ENCODE peak calls at places on chromosome 18, in nine cellular contexts. One of them, this sample, is unnamed.

GRCh38 chr18:76615065-76615733 is 120.2 kb upstream of the ZNF516 start:
- DNase-seq in GM04503: no peak
- DNase-seq in KG1: no peak
- DNase-seq in CD4-positive, alpha-beta T cell: no peak
- DNase-seq in GM04504: no peak
- DNase-seq in Jurkat, Clone E6-1: no peak
- DNase-seq in CD8-positive, alpha-beta memory T cell: no peak
- DNase-seq in C1 segment of cervical spinal cord: no peak
- DNase-seq in glutamatergic neuron: no peak
- DNase-seq in this sample: no peak

GRCh38 chr18:52060612-52061259 is 279.3 kb upstream of the DCC start:
- DNase-seq in GM04503: no peak
- DNase-seq in KG1: no peak
- DNase-seq in CD4-positive, alpha-beta T cell: no peak
- DNase-seq in GM04504: no peak
- DNase-seq in Jurkat, Clone E6-1: no peak
- DNase-seq in CD8-positive, alpha-beta memory T cell: no peak
- DNase-seq in C1 segment of cervical spinal cord: no peak
- DNase-seq in glutamatergic neuron: peak; percentile 78
- DNase-seq in this sample: no peak

GRCh38 chr18:62555135-62555534 is 32.3 kb downstream of the ZCCHC2 start:
- DNase-seq in GM04503: no peak
- DNase-seq in KG1: no peak
- DNase-seq in CD4-positive, alpha-beta T cell: no peak
- DNase-seq in GM04504: no peak
- DNase-seq in Jurkat, Clone E6-1: no peak
- DNase-seq in CD8-positive, alpha-beta memory T cell: no peak
- DNase-seq in C1 segment of cervical spinal cord: no peak
- DNase-seq in glutamatergic neuron: no peak
- DNase-seq in this sample: no peak

GRCh38 chr18:31942301-31942998 is 478 bp downstream of the TRAPPC8 start:
- DNase-seq in GM04503: peak; percentile 24
- DNase-seq in KG1: peak; percentile 78
- DNase-seq in CD4-positive, alpha-beta T cell: no peak
- DNase-seq in GM04504: peak; percentile 19
- DNase-seq in Jurkat, Clone E6-1: no peak
- DNase-seq in CD8-positive, alpha-beta memory T cell: no peak
- DNase-seq in C1 segment of cervical spinal cord: peak; percentile 73
- DNase-seq in glutamatergic neuron: peak; percentile 48
- DNase-seq in this sample: no peak

GRCh38 chr18:55790296-55790695 is 202.3 kb upstream of the TCF4 start:
- DNase-seq in GM04503: peak; percentile 73
- DNase-seq in KG1: no peak
- DNase-seq in CD4-positive, alpha-beta T cell: no peak
- DNase-seq in GM04504: peak; percentile 59
- DNase-seq in Jurkat, Clone E6-1: no peak
- DNase-seq in CD8-positive, alpha-beta memory T cell: no peak
- DNase-seq in C1 segment of cervical spinal cord: no peak
- DNase-seq in glutamatergic neuron: no peak
- DNase-seq in this sample: no peak

GRCh38 chr18:6058941-6059340 is 163.6 kb upstream of the TMEM200C start:
- DNase-seq in GM04503: no peak
- DNase-seq in KG1: no peak
- DNase-seq in CD4-positive, alpha-beta T cell: no peak
- DNase-seq in GM04504: no peak
- DNase-seq in Jurkat, Clone E6-1: no peak
- DNase-seq in CD8-positive, alpha-beta memory T cell: no peak
- DNase-seq in C1 segment of cervical spinal cord: no peak
- DNase-seq in glutamatergic neuron: peak; percentile 40
- DNase-seq in this sample: peak; percentile 23

GRCh38 chr18:75531212-75531850 is 103.8 kb upstream of the SMIM21 start:
- DNase-seq in GM04503: no peak
- DNase-seq in KG1: no peak
- DNase-seq in CD4-positive, alpha-beta T cell: no peak
- DNase-seq in GM04504: no peak
- DNase-seq in Jurkat, Clone E6-1: no peak
- DNase-seq in CD8-positive, alpha-beta memory T cell: no peak
- DNase-seq in C1 segment of cervical spinal cord: no peak
- DNase-seq in glutamatergic neuron: peak; percentile 42
- DNase-seq in this sample: no peak

GRCh38 chr18:26405190-26405781 is 143.1 kb downstream of the KCTD1 start:
- DNase-seq in GM04503: no peak
- DNase-seq in KG1: no peak
- DNase-seq in CD4-positive, alpha-beta T cell: no peak
- DNase-seq in GM04504: no peak
- DNase-seq in Jurkat, Clone E6-1: no peak
- DNase-seq in CD8-positive, alpha-beta memory T cell: no peak
- DNase-seq in C1 segment of cervical spinal cord: peak; percentile 32
- DNase-seq in glutamatergic neuron: no peak
- DNase-seq in this sample: peak; percentile 50

GRCh38 chr18:37501136-37501535 is 64.5 kb downstream of the CELF4 start:
- DNase-seq in GM04503: no peak
- DNase-seq in KG1: no peak
- DNase-seq in CD4-positive, alpha-beta T cell: no peak
- DNase-seq in GM04504: no peak
- DNase-seq in Jurkat, Clone E6-1: no peak
- DNase-seq in CD8-positive, alpha-beta memory T cell: no peak
- DNase-seq in C1 segment of cervical spinal cord: no peak
- DNase-seq in glutamatergic neuron: no peak
- DNase-seq in this sample: no peak

GRCh38 chr18:44680271-44681038 is at the start of gene SETBP1:
- DNase-seq in GM04503: no peak
- DNase-seq in KG1: peak; percentile 35
- DNase-seq in CD4-positive, alpha-beta T cell: no peak
- DNase-seq in GM04504: no peak
- DNase-seq in Jurkat, Clone E6-1: no peak
- DNase-seq in CD8-positive, alpha-beta memory T cell: peak; percentile 7
- DNase-seq in C1 segment of cervical spinal cord: peak; percentile 69
- DNase-seq in glutamatergic neuron: peak; percentile 83
- DNase-seq in this sample: peak; percentile 65

GRCh38 chr18:7094432-7094831 is 23.2 kb downstream of the LAMA1 start:
- DNase-seq in GM04503: no peak
- DNase-seq in KG1: no peak
- DNase-seq in CD4-positive, alpha-beta T cell: no peak
- DNase-seq in GM04504: no peak
- DNase-seq in Jurkat, Clone E6-1: no peak
- DNase-seq in CD8-positive, alpha-beta memory T cell: no peak
- DNase-seq in C1 segment of cervical spinal cord: no peak
- DNase-seq in glutamatergic neuron: no peak
- DNase-seq in this sample: no peak

GRCh38 chr18:32441536-32441935 is 29.1 kb downstream of the GAREM1 start:
- DNase-seq in GM04503: no peak
- DNase-seq in KG1: no peak
- DNase-seq in CD4-positive, alpha-beta T cell: no peak
- DNase-seq in GM04504: no peak
- DNase-seq in Jurkat, Clone E6-1: no peak
- DNase-seq in CD8-positive, alpha-beta memory T cell: no peak
- DNase-seq in C1 segment of cervical spinal cord: no peak
- DNase-seq in glutamatergic neuron: no peak
- DNase-seq in this sample: no peak

GRCh38 chr18:78739115-78739514 is 240.5 kb upstream of the SALL3 start:
- DNase-seq in GM04503: no peak
- DNase-seq in KG1: no peak
- DNase-seq in CD4-positive, alpha-beta T cell: no peak
- DNase-seq in GM04504: no peak
- DNase-seq in Jurkat, Clone E6-1: no peak
- DNase-seq in CD8-positive, alpha-beta memory T cell: no peak
- DNase-seq in C1 segment of cervical spinal cord: no peak
- DNase-seq in glutamatergic neuron: no peak
- DNase-seq in this sample: peak; percentile 3

GRCh38 chr18:47149457-47150028 is 757 bp downstream of the HDHD2 start:
- DNase-seq in GM04503: no peak
- DNase-seq in KG1: no peak
- DNase-seq in CD4-positive, alpha-beta T cell: no peak
- DNase-seq in GM04504: no peak
- DNase-seq in Jurkat, Clone E6-1: no peak
- DNase-seq in CD8-positive, alpha-beta memory T cell: no peak
- DNase-seq in C1 segment of cervical spinal cord: no peak
- DNase-seq in glutamatergic neuron: no peak
- DNase-seq in this sample: no peak

GRCh38 chr18:70659026-70659726 is 370.3 kb downstream of the SOCS6 start:
- DNase-seq in GM04503: no peak
- DNase-seq in KG1: no peak
- DNase-seq in CD4-positive, alpha-beta T cell: peak; percentile 49
- DNase-seq in GM04504: no peak
- DNase-seq in Jurkat, Clone E6-1: peak; percentile 88
- DNase-seq in CD8-positive, alpha-beta memory T cell: no peak
- DNase-seq in C1 segment of cervical spinal cord: no peak
- DNase-seq in glutamatergic neuron: no peak
- DNase-seq in this sample: no peak

This sample was measured in dorsolateral prefrontal cortex.